ENCODE peak calls at places on chromosomes 12 and 14, in four cellular contexts. One of them, this sample, is unnamed.

GRCh38 chr12:110582286-110583136 is 607 bp downstream of the PPTC7 start:
- DNase-seq in endothelial cell of umbilical vein: peak; percentile 70
- DNase-seq in AG10803: peak; percentile 34
- DNase-seq in foreskin fibroblast: peak; percentile 35
- DNase-seq in this sample: peak; percentile 33

GRCh38 chr14:91835920-91836843 is 31.2 kb downstream of the TC2N start:
- DNase-seq in endothelial cell of umbilical vein: no peak
- DNase-seq in foreskin fibroblast: no peak
- DNase-seq in AG10803: no peak
- DNase-seq in this sample: no peak

GRCh38 chr12:45730842-45731336 is 1.4 kb downstream of the ARID2 start:
- DNase-seq in endothelial cell of umbilical vein: peak; percentile 75
- DNase-seq in foreskin fibroblast: no peak
- DNase-seq in AG10803: peak; percentile 30
- DNase-seq in this sample: peak; percentile 39

GRCh38 chr12:57332646-57333312 is 81.8 kb upstream of the STAC3 start:
- DNase-seq in AG10803: peak; percentile 2
- DNase-seq in endothelial cell of umbilical vein: no peak
- DNase-seq in foreskin fibroblast: no peak
- DNase-seq in this sample: peak; percentile 25

GRCh38 chr12:80269953-80270552 is 170.7 kb downstream of the OTOGL start:
- DNase-seq in foreskin fibroblast: no peak
- DNase-seq in endothelial cell of umbilical vein: peak; percentile 69
- DNase-seq in AG10803: peak; percentile 48
- DNase-seq in this sample: peak; percentile 60

GRCh38 chr12:87266305-87266704 is 762.9 kb downstream of the C12orf50 start:
- DNase-seq in endothelial cell of umbilical vein: no peak
- DNase-seq in AG10803: no peak
- DNase-seq in foreskin fibroblast: no peak
- DNase-seq in this sample: no peak

GRCh38 chr14:35682802-35683201 is 126.3 kb downstream of the RALGAPA1 start:
- DNase-seq in foreskin fibroblast: no peak
- DNase-seq in endothelial cell of umbilical vein: no peak
- DNase-seq in AG10803: no peak
- DNase-seq in this sample: peak; percentile 53

GRCh38 chr12:31289443-31289842 is 36.5 kb downstream of the SINHCAF start:
- DNase-seq in foreskin fibroblast: no peak
- DNase-seq in AG10803: no peak
- DNase-seq in endothelial cell of umbilical vein: no peak
- DNase-seq in this sample: no peak

GRCh38 chr14:64736271-64737131 is 32.3 kb downstream of the PLEKHG3 start:
- DNase-seq in foreskin fibroblast: no peak
- DNase-seq in AG10803: no peak
- DNase-seq in endothelial cell of umbilical vein: no peak
- DNase-seq in this sample: no peak

GRCh38 chr14:91159906-91160305 is 46.0 kb downstream of the DGLUCY start:
- DNase-seq in foreskin fibroblast: no peak
- DNase-seq in endothelial cell of umbilical vein: no peak
- DNase-seq in AG10803: no peak
- DNase-seq in this sample: no peak

GRCh38 chr12:47577213-47577612 is 128.6 kb downstream of the RPAP3 start:
- DNase-seq in AG10803: peak; percentile 41
- DNase-seq in foreskin fibroblast: no peak
- DNase-seq in endothelial cell of umbilical vein: no peak
- DNase-seq in this sample: no peak

GRCh38 chr12:58919271-58920101 is 818 bp downstream of the LRIG3 start:
- DNase-seq in AG10803: peak; percentile 50
- DNase-seq in foreskin fibroblast: peak; percentile 18
- DNase-seq in endothelial cell of umbilical vein: peak; percentile 83
- DNase-seq in this sample: peak; percentile 58

GRCh38 chr12:81520064-81520945 is 238.8 kb downstream of the PPFIA2 start:
- DNase-seq in foreskin fibroblast: no peak
- DNase-seq in endothelial cell of umbilical vein: no peak
- DNase-seq in AG10803: no peak
- DNase-seq in this sample: no peak

GRCh38 chr12:6943387-6943718 is 263 bp upstream of the RNU7-1 start:
- DNase-seq in foreskin fibroblast: peak; percentile 88
- DNase-seq in endothelial cell of umbilical vein: no peak
- DNase-seq in AG10803: peak; percentile 95
- DNase-seq in this sample: peak; percentile 94

GRCh38 chr14:20760950-20761349 is 7.3 kb upstream of the EDDM3B start:
- DNase-seq in AG10803: no peak
- DNase-seq in endothelial cell of umbilical vein: no peak
- DNase-seq in foreskin fibroblast: no peak
- DNase-seq in this sample: no peak

GRCh38 chr12:93972411-93973208 is 175.8 kb upstream of the PLXNC1 start:
- DNase-seq in AG10803: peak; percentile 82
- DNase-seq in foreskin fibroblast: peak; percentile 48
- DNase-seq in endothelial cell of umbilical vein: no peak
- DNase-seq in this sample: peak; percentile 75

GRCh38 chr14:99191663-99192621 is 80.1 kb downstream of the BCL11B start:
- DNase-seq in AG10803: peak; percentile 59
- DNase-seq in foreskin fibroblast: peak; percentile 11
- DNase-seq in endothelial cell of umbilical vein: peak; percentile 46
- DNase-seq in this sample: peak; percentile 13

GRCh38 chr14:104518659-104519350 is 60.8 kb upstream of the C14orf180 start:
- DNase-seq in endothelial cell of umbilical vein: no peak
- DNase-seq in AG10803: no peak
- DNase-seq in foreskin fibroblast: no peak
- DNase-seq in this sample: no peak

GRCh38 chr14:55874785-55875184 is 243.4 kb upstream of the PELI2 start:
- DNase-seq in foreskin fibroblast: no peak
- DNase-seq in AG10803: no peak
- DNase-seq in endothelial cell of umbilical vein: no peak
- DNase-seq in this sample: no peak

GRCh38 chr14:23352506-23353432 is at the start of gene SLC22A17:
- DNase-seq in endothelial cell of umbilical vein: peak; percentile 59
- DNase-seq in AG10803: peak; percentile 82
- DNase-seq in foreskin fibroblast: peak; percentile 74
- DNase-seq in this sample: peak; percentile 92

GRCh38 chr14:32077081-32078029 is at the start of gene ARHGAP5:
- DNase-seq in foreskin fibroblast: no peak
- DNase-seq in endothelial cell of umbilical vein: peak; percentile 63
- DNase-seq in AG10803: no peak
- DNase-seq in this sample: peak; percentile 14

GRCh38 chr14:80127466-80127865 is 83.8 kb downstream of the DIO2 start:
- DNase-seq in endothelial cell of umbilical vein: no peak
- DNase-seq in AG10803: no peak
- DNase-seq in foreskin fibroblast: no peak
- DNase-seq in this sample: no peak

GRCh38 chr12:95303476-95303875 is 85.9 kb downstream of the VEZT start:
- DNase-seq in endothelial cell of umbilical vein: peak; percentile 68
- DNase-seq in foreskin fibroblast: no peak
- DNase-seq in AG10803: peak; percentile 8
- DNase-seq in this sample: peak; percentile 66

GRCh38 chr12:53791735-53792326 is 40.1 kb upstream of the CISTR start:
- DNase-seq in foreskin fibroblast: no peak
- DNase-seq in endothelial cell of umbilical vein: no peak
- DNase-seq in AG10803: peak; percentile 33
- DNase-seq in this sample: no peak

GRCh38 chr12:77442633-77443032 is 377.3 kb upstream of the E2F7 start:
- DNase-seq in AG10803: peak; percentile 60
- DNase-seq in foreskin fibroblast: peak; percentile 13
- DNase-seq in endothelial cell of umbilical vein: no peak
- DNase-seq in this sample: no peak

GRCh38 chr12:48023386-48023785 is 19.1 kb upstream of the COL2A1 start:
- DNase-seq in endothelial cell of umbilical vein: no peak
- DNase-seq in AG10803: no peak
- DNase-seq in foreskin fibroblast: no peak
- DNase-seq in this sample: no peak

GRCh38 chr12:92717202-92717601 is 14.4 kb downstream of the PLEKHG7 start:
- DNase-seq in foreskin fibroblast: peak; percentile 52
- DNase-seq in endothelial cell of umbilical vein: peak; percentile 64
- DNase-seq in AG10803: peak; percentile 60
- DNase-seq in this sample: peak; percentile 38

GRCh38 chr12:128844031-128844635 is 9.1 kb upstream of the GLT1D1 start:
- DNase-seq in endothelial cell of umbilical vein: no peak
- DNase-seq in foreskin fibroblast: no peak
- DNase-seq in AG10803: no peak
- DNase-seq in this sample: no peak
- TF ChIP-seq CTCF in endothelial cell of umbilical vein: no peak
- TF ChIP-seq CTCF in foreskin fibroblast: no peak
- TF ChIP-seq CTCF in AG10803: no peak
- TF ChIP-seq CTCF in this sample: no peak

DNA sequence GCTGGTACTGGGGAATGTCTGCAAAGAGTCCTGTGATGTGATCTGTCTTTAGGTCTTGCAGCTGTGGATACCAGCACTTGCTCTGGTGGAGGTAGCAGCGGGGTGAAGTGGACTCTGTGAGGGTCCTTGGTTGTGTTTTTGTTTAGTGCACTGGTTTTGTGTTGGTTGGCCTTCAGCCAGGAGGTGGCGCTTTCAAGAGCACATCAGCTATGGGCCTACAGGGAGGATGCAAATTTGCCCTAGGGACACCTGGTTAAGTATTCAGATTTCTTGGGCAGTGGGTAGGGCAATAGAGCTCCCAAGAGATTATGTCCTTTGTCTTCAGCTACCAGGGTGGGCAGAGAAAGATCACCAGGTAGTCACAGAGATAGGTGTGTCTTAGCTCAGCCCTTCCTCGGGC is 63.8 kb downstream of the PTGER2 start:
- DNase-seq in AG10803: no peak
- DNase-seq in endothelial cell of umbilical vein: no peak
- DNase-seq in foreskin fibroblast: no peak
- DNase-seq in this sample: no peak
- TF ChIP-seq CTCF in AG10803: no peak
- TF ChIP-seq CTCF in endothelial cell of umbilical vein: no peak
- TF ChIP-seq CTCF in foreskin fibroblast: no peak
- TF ChIP-seq CTCF in this sample: no peak

GRCh38 chr12:18706798-18707197 is 31.0 kb downstream of the PLCZ1 start:
- DNase-seq in endothelial cell of umbilical vein: no peak
- DNase-seq in AG10803: no peak
- DNase-seq in foreskin fibroblast: no peak
- DNase-seq in this sample: no peak
- TF ChIP-seq CTCF in endothelial cell of umbilical vein: no peak
- TF ChIP-seq CTCF in AG10803: no peak
- TF ChIP-seq CTCF in foreskin fibroblast: no peak
- TF ChIP-seq CTCF in this sample: no peak

GRCh38 chr14:97350894-97351713 is 553.9 kb downstream of the VRK1 start:
- DNase-seq in foreskin fibroblast: no peak
- DNase-seq in endothelial cell of umbilical vein: no peak
- DNase-seq in AG10803: no peak
- DNase-seq in this sample: no peak

GRCh38 chr14:97349946-97350345 is 552.8 kb downstream of the VRK1 start:
- DNase-seq in foreskin fibroblast: no peak
- DNase-seq in endothelial cell of umbilical vein: no peak
- DNase-seq in AG10803: no peak
- DNase-seq in this sample: no peak

GRCh38 chr14:97350415-97350814 is 553.2 kb downstream of the VRK1 start:
- DNase-seq in endothelial cell of umbilical vein: no peak
- DNase-seq in foreskin fibroblast: no peak
- DNase-seq in AG10803: no peak
- DNase-seq in this sample: no peak

DNA sequence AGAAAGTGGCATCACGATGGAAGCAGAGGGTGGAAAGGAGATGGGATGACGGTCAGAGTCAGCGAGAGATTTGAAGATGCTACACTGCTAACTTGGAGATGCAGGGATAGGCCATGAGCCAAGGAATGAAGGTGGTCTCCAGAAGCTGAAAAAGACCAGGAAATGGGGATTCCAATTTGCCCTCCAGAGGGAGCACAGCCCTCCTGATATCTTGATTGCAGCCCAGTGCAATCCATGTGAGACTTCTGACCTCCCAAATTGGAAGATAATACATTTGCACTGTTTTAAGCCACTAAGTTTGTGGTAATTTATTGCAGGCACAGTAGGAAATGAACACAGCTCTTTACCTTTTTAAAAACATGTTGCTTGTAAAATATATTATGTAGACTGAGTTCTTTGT is 549.5 kb downstream of the VRK1 start:
- DNase-seq in foreskin fibroblast: no peak
- DNase-seq in endothelial cell of umbilical vein: no peak
- DNase-seq in AG10803: no peak
- DNase-seq in this sample: no peak
- TF ChIP-seq CTCF in foreskin fibroblast: no peak
- TF ChIP-seq CTCF in endothelial cell of umbilical vein: no peak
- TF ChIP-seq CTCF in AG10803: no peak
- TF ChIP-seq CTCF in this sample: no peak

GRCh38 chr14:92944976-92945375 is 22.0 kb downstream of the CHGA start:
- DNase-seq in endothelial cell of umbilical vein: no peak
- DNase-seq in AG10803: no peak
- DNase-seq in foreskin fibroblast: no peak
- DNase-seq in this sample: no peak

GRCh38 chr14:92946847-92947545 is 24.0 kb downstream of the CHGA start:
- DNase-seq in AG10803: no peak
- DNase-seq in endothelial cell of umbilical vein: no peak
- DNase-seq in foreskin fibroblast: no peak
- DNase-seq in this sample: no peak

GRCh38 chr14:92945544-92945943 is 22.6 kb downstream of the CHGA start:
- DNase-seq in endothelial cell of umbilical vein: no peak
- DNase-seq in AG10803: no peak
- DNase-seq in foreskin fibroblast: no peak
- DNase-seq in this sample: no peak

GRCh38 chr14:92943855-92944570 is 21.1 kb downstream of the CHGA start:
- DNase-seq in endothelial cell of umbilical vein: no peak
- DNase-seq in AG10803: no peak
- DNase-seq in foreskin fibroblast: no peak
- DNase-seq in this sample: peak; percentile 5

DNA sequence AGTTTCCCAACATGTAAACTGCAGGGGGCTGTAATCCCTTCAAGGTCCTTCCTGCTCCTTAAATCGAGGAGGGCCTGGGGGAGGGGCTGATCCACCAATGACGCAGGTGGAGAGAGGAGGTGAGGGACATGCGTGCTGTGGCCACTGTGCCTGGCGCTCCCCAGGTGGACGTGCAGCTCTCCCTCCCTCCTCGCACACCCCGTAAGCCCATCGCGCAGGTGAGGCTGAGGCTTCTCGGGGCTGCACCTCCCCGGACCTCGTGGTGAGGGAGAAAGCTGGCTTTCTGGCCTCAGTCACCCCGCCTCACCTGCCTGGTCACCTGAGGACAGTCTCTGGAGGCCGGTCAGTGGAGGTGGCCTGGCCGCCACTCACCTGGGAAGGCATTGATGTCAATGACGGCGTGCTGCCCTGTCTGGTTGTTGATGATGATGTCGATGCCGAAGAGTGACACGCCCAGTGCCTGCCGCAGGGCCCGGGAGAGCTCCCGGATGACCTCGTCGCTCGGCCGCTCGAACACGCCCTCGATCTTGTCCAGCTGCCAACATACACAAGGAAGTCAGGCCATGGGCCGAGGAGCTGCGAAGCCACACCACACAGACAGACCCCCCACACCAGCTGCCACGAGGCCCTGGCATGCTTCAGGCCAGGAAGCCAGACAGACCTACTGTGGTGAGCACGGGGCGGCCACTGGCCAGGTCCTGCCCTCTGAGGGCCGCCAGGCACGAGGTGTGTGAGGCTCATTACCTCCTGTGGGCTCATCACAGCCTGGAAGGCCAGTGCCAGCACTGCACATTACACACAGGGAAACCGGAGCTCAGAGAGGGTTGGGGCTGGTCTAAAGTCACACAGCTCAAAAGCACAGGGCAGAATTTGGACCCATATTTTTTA is 23.3 kb downstream of the CHGA start:
- DNase-seq in AG10803: peak; percentile 17
- DNase-seq in foreskin fibroblast: peak; percentile 9
- DNase-seq in endothelial cell of umbilical vein: peak; percentile 70
- DNase-seq in this sample: peak; percentile 60
- TF ChIP-seq CTCF in AG10803: no peak
- TF ChIP-seq CTCF in foreskin fibroblast: no peak
- TF ChIP-seq CTCF in endothelial cell of umbilical vein: no peak
- TF ChIP-seq CTCF in this sample: no peak